ENCODE peak calls at places on chromosomes 2 and 18, in nine cellular contexts. V is right lobe of liver; I is CD8-positive, alpha-beta memory T cell; A is AG04450; Y is GM23248; D is aorta; Q is heart left ventricle; L is heart right ventricle; C is CD4-positive, alpha-beta memory T cell. J is an unnamed sample.

GRCh38 chr2:95262896-95263542 is 11.2 kb upstream of the PROM2 start:
- DNase-seq in V (no peak), I (no peak), A (no peak), Y (no peak), D (no peak), Q (no peak), L (no peak), C (no peak), J (no peak)

GRCh38 chr2:6454286-6454990 is 411.3 kb downstream of the CMPK2 start:
- DNase-seq in V (no peak), I (no peak), A (no peak), Y (no peak), D (no peak), Q (no peak), L (no peak), C (no peak), J (no peak)

GRCh38 chr18:7164610-7165009 is 47.0 kb upstream of the LAMA1 start:
- DNase-seq in V (no peak), I (no peak), A (no peak), Y (peak), D (no peak), Q (no peak), L (no peak), C (no peak), J (no peak)

GRCh38 chr2:205996156-205996555 is 89.8 kb downstream of the INO80D start:
- DNase-seq in V (no peak), I (no peak), A (no peak), Y (no peak), D (no peak), Q (no peak), L (no peak), C (no peak), J (no peak)

GRCh38 chr2:6309415-6310185 is 556.1 kb downstream of the CMPK2 start:
- DNase-seq in V (no peak), I (no peak), A (no peak), Y (no peak), D (no peak), Q (no peak), L (no peak), C (no peak), J (no peak)

GRCh38 chr2:207264310-207264709 is 98.6 kb upstream of the KLF7 start:
- DNase-seq in V (no peak), I (no peak), A (no peak), Y (no peak), D (no peak), Q (no peak), L (no peak), C (no peak), J (no peak)

GRCh38 chr2:215784371-215784783 is 229.0 kb downstream of the MREG start:
- DNase-seq in V (no peak), I (no peak), A (peak), Y (peak), D (no peak), Q (no peak), L (no peak), C (no peak), J (no peak)

GRCh38 chr2:138321458-138321857 is 180.1 kb upstream of the SPOPL start:
- DNase-seq in V (no peak), I (no peak), A (no peak), Y (no peak), D (no peak), Q (no peak), L (no peak), C (no peak), J (no peak)

GRCh38 chr2:221570321-221571107 is 1.6 kb downstream of the EPHA4 start:
- DNase-seq in V (no peak), I (peak), A (no peak), Y (peak), D (no peak), Q (no peak), L (peak), C (peak), J (no peak)

GRCh38 chr2:61205132-61205531 is 43.1 kb downstream of the C2orf74 start:
- DNase-seq in V (no peak), I (no peak), A (no peak), Y (no peak), D (no peak), Q (no peak), L (no peak), C (no peak), J (no peak)

GRCh38 chr2:70008290-70008689 is 46.9 kb upstream of the ASPRV1 start:
- DNase-seq in V (peak), I (no peak), A (no peak), Y (no peak), D (no peak), Q (no peak), L (no peak), C (no peak), J (no peak)

GRCh38 chr2:201345636-201346213 is 11.4 kb downstream of the FLACC1 start:
- DNase-seq in V (no peak), I (no peak), A (no peak), Y (no peak), D (no peak), Q (no peak), L (no peak), C (no peak), J (no peak)

GRCh38 chr2:158726906-158727592 is 68.1 kb upstream of the DAPL1 start:
- DNase-seq in V (no peak), I (no peak), A (no peak), Y (no peak), D (no peak), Q (no peak), L (no peak), C (no peak), J (no peak)

GRCh38 chr2:192940767-192941166 is 746.0 kb upstream of the TMEFF2 start:
- DNase-seq in V (no peak), I (no peak), A (no peak), Y (no peak), D (no peak), Q (no peak), L (no peak), C (no peak), J (no peak)

GRCh38 chr18:25229080-25229479 is 122.9 kb downstream of the ZNF521 start:
- DNase-seq in V (no peak), I (no peak), A (peak), Y (peak), D (no peak), Q (no peak), L (no peak), C (no peak), J (no peak)

GRCh38 chr18:52615321-52615720 is 275.3 kb downstream of the DCC start:
- DNase-seq in V (no peak), I (no peak), A (no peak), Y (no peak), D (no peak), Q (no peak), L (no peak), C (no peak), J (no peak)

GRCh38 chr2:240199133-240199870 is 58.8 kb upstream of the OTOS start:
- DNase-seq in V (peak), I (no peak), A (no peak), Y (no peak), D (peak), Q (no peak), L (no peak), C (no peak), J (no peak)

GRCh38 chr18:79855147-79855910 is 57.6 kb downstream of the KCNG2 start:
- DNase-seq in V (no peak), I (no peak), A (no peak), Y (no peak), D (no peak), Q (no peak), L (no peak), C (no peak), J (no peak)

GRCh38 chr2:190596998-190597397 is 51.9 kb upstream of the NAB1 start:
- DNase-seq in V (no peak), I (no peak), A (no peak), Y (peak), D (peak), Q (peak), L (peak), C (no peak), J (no peak)

GRCh38 chr18:47817017-47817911 is 113.2 kb downstream of the SMAD2 start:
- DNase-seq in V (no peak), I (no peak), A (no peak), Y (no peak), D (no peak), Q (no peak), L (no peak), C (no peak), J (no peak)

GRCh38 chr18:8254664-8255063 is 354.6 kb upstream of the RAB12 start:
- DNase-seq in V (peak), I (no peak), A (peak), Y (no peak), D (no peak), Q (no peak), L (no peak), C (no peak), J (no peak)

DNA sequence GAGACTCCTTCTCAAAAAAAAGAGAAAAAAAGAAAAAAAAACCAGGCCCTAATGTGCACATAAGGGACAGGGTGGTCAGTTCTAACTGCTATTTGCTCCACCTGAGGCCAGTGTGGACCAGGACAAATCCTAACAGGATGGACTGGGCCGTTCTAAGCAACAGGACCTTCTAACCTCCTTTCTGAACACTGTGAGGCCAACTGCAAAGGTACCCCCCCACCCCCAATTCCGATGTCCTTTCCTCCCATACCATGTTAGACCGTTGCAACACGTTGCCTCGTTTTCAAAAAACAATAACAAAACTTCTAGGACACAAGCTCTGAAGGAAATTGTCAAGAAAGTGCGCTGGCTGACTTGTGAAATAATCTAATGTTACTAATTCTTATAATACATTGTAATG is 1.2 kb downstream of the THAP4 start:
- DNase-seq in V (no peak), I (no peak), A (no peak), Y (peak), D (no peak), Q (no peak), L (no peak), C (no peak), J (no peak)
- H3K27ac ChIP-seq in V (peak), I (peak), A (no peak), Y (peak), D (no peak), Q (peak), L (peak), C (peak), J (no peak)

DNA sequence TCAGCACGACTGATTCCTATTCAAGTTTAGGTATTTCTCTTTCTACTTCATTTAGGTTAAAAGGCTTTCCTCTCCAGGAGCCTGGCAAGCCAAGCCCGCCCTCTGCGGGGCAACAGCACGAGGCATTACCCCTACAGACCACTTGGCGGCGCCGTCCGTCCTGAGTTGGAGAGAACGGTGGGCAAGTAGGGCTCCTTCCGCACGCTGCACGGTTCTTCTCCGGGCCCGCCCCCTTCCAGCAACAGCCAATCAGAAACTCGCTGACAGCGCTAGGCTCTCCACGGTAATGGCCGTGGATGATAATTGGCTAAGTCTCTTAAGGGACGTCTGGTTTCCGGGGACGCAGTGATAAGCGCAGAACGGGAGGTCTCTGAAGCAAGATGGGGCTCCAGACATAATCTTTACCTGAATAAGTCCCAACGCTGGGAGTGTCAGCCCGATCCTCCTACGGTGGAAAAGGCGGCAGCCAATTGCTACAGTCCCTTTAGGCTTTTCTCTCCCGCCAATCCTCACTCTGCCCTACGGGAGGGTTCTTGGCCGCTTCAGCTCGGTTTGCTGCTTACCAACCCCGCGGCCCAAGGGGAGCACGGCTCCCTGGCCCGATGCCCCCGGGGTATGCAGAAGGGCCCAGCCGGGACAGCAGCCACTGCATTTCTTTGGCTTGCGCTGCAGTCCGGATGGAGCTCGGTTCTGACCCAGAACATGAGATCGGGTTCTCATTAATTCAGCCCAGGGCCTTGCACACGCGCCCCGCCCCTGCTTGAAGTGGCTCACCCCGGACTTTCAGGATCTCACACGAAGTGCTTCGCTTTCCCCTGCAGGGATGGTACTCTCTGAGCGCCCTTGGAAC is 206.9 kb upstream of the PKDCC start:
- DNase-seq in V (peak), I (peak), A (peak), Y (peak), D (peak), Q (peak), L (peak), C (peak), J (peak)
- H3K27ac ChIP-seq in V (peak), I (peak), A (no peak), Y (peak), D (no peak), Q (peak), L (peak), C (peak), J (peak)

DNA sequence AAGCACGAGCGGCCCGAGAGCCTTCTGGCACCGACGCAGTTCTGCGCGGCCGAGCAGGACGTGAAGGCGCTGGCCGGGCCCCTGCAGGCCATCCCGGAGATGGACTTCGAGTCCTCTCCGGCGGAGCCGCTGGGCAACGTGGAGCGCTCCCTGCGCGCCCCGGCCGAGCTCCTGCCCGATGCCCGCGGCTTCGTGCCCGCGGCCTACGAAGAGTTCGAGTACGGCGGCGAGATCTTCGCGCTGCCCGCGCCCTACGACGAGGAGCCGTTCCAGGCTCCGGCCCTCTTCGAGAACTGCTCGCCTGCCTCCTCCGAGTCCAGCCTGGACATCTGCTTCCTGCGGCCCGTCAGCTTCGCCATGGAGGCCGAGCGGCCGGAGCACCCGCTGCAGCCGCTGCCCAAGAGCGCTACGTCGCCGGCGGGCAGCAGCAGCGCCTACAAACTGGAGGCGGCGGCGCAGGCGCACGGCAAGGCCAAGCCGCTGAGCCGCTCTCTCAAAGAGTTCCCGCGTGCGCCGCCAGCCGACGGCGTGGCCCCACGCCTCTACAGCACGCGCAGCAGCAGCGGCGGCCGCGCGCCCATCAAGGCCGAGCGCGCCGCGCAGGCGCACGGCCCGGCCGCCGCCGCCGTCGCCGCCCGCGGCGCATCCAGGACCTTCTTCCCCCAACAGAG is 70.4 kb downstream of the ARHGEF33 start:
- DNase-seq in V (peak), I (peak), A (peak), Y (peak), D (peak), Q (peak), L (peak), C (peak), J (peak)
- H3K27ac ChIP-seq in V (no peak), I (no peak), A (no peak), Y (no peak), D (no peak), Q (no peak), L (no peak), C (no peak), J (no peak)

DNA sequence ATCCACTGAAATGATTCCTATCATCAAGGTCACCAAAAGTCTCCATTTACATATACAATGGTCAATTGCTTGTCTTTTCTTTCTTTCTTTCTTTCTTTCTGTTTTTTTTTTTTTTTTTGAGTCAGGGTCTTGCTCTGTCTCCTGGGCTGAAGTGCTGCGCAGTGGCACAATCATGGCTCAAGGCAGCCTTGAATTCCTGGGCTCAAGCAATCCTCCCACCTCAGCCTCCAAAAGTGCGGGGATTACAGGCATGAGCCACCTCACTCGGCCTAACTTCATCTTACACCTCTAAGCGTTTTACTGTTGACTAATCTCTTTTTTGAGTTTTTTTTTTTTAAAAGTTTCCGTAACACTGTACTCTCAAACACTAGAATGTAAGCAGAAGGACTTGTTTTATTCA is 867 bp downstream of the SF3B6 start:
- DNase-seq in V (no peak), I (no peak), A (no peak), Y (peak), D (no peak), Q (no peak), L (no peak), C (no peak), J (no peak)
- H3K27ac ChIP-seq in V (no peak), I (peak), A (no peak), Y (peak), D (no peak), Q (no peak), L (peak), C (peak), J (no peak)

GRCh38 chr2:10329584-10329879 is 26.8 kb downstream of the HPCAL1 start:
- DNase-seq in V (no peak), I (no peak), A (no peak), Y (no peak), D (no peak), Q (no peak), L (no peak), C (no peak), J (no peak)

GRCh38 chr2:10331702-10332401 is 29.1 kb downstream of the HPCAL1 start:
- DNase-seq in V (no peak), I (peak), A (no peak), Y (no peak), D (peak), Q (no peak), L (no peak), C (peak), J (no peak)

GRCh38 chr2:10331033-10331701 is 28.5 kb downstream of the HPCAL1 start:
- DNase-seq in V (no peak), I (peak), A (no peak), Y (peak), D (peak), Q (peak), L (peak), C (peak), J (peak)

GRCh38 chr2:10329880-10330699 is 27.4 kb downstream of the HPCAL1 start:
- DNase-seq in V (no peak), I (peak), A (no peak), Y (peak), D (no peak), Q (no peak), L (no peak), C (peak), J (no peak)

DNA sequence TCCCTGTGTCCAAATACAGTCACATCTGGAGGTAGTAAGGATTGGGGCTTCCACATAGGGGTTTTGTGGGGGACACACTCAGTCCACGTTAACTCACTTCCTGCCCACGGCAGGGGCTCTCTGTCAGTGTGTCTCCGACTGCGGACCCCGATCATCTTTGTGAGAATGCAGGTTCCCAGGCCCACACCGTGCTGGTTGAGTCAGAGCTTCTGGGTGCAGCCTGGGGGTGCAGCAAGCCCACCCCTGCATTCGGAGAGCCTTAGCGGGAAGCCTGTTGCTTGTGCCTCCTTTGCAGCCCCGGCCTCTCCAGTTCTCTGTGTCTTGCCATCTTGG is 28.0 kb downstream of the HPCAL1 start:
- DNase-seq in V (no peak), I (no peak), A (no peak), Y (no peak), D (no peak), Q (no peak), L (no peak), C (no peak), J (no peak)
- H3K27ac ChIP-seq in V (peak), I (peak), A (peak), Y (peak), D (no peak), Q (peak), L (peak), C (peak), J (peak)

DNA sequence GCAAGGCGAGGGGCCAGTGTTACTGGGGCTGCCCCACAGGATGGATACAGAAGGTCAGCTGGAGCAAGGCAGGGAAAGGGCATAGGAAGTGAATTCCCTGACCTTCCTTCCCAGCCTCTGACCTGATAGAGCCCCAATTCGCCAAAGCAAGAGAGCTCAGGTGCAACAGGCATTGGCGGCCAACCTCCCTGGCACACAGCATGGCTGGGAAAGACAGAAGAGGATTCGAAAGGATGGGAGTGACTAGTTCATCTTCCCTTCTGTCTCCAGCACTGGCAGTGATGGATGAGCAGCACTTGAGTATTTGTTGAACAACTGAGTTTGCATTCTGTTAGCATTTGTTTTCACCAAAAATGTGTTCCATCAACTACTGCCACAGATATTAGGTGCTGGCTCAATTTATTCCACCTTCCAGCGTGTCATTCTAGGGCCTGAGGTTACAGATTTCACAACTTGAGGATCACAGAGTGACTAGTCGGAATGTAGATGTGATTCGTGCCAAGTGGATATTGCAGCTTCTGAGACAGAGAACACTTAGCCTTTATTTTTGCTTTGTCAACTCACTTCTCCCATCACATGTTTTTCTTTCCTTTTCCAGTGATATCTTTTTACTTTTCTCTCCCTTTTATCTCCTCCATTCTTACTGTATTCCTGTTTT is 6.2 kb downstream of the COPS8 start:
- DNase-seq in V (no peak), I (no peak), A (no peak), Y (peak), D (no peak), Q (no peak), L (no peak), C (no peak), J (no peak)
- H3K27ac ChIP-seq in V (no peak), I (no peak), A (no peak), Y (peak), D (no peak), Q (peak), L (peak), C (no peak), J (no peak)

DNA sequence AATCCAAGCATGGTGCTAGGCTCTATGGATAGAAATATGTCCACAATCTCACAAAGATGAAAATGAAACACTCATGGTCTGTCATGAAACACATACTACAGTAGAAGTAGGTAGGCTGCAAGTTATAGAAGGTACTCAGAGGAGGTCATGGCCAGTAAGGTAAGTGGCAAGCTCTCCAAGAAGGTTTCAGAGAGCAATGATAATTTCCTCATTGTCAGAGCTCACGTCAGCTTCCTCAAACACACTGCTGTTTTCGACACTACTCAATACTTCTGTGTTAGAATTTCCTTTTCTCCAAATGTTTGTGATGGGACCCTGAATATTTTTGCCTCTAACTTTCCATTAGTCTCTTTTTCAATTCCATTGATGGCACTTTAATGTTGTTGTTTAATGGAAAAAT is 25.5 kb downstream of the CCDC141 start:
- DNase-seq in V (no peak), I (no peak), A (no peak), Y (no peak), D (no peak), Q (no peak), L (no peak), C (no peak), J (no peak)
- H3K27ac ChIP-seq in V (no peak), I (no peak), A (no peak), Y (no peak), D (no peak), Q (no peak), L (no peak), C (no peak), J (no peak)

J was measured in lung.